ENCODE peak calls at places on chromosomes 6 and 20, in seven cellular contexts. P, V, C, Q, F, L and I are unnamed samples.

GRCh38 chr20:51029963-51030930 is 7.3 kb upstream of the KCNG1 start:
- DNase-seq in P (no peak), V (no peak), C (no peak), Q (no peak), F (no peak), L (no peak), I (no peak)

GRCh38 chr6:152635949-152636674 is 1.1 kb downstream of the SYNE1 start:
- DNase-seq in P (no peak), V (peak), C (no peak), Q (no peak), F (no peak), L (no peak), I (no peak)

GRCh38 chr20:45918779-45919535 is 7.0 kb upstream of the PLTP start:
- DNase-seq in P (no peak), V (no peak), C (no peak), Q (no peak), F (no peak), L (no peak), I (no peak)

GRCh38 chr6:14442250-14442649 is 324.7 kb downstream of the CD83 start:
- DNase-seq in P (no peak), V (no peak), C (no peak), Q (no peak), F (no peak), L (no peak), I (no peak)

GRCh38 chr6:4039348-4039747 is 39.6 kb downstream of the FAM217A start:
- DNase-seq in P (no peak), V (no peak), C (no peak), Q (no peak), F (no peak), L (no peak), I (no peak)

GRCh38 chr20:62464080-62464770 is 11.6 kb downstream of the GATA5 start:
- DNase-seq in P (no peak), V (no peak), C (no peak), Q (no peak), F (no peak), L (no peak), I (no peak)

GRCh38 chr6:45657243-45657642 is 279.5 kb upstream of the SUPT3H start:
- DNase-seq in P (no peak), V (no peak), C (no peak), Q (no peak), F (no peak), L (no peak), I (peak)

GRCh38 chr6:151068761-151069312 is 170.9 kb upstream of the AKAP12 start:
- DNase-seq in P (no peak), V (peak), C (no peak), Q (peak), F (no peak), L (no peak), I (no peak)

GRCh38 chr20:17456226-17456625 is 75.0 kb downstream of the BFSP1 start:
- DNase-seq in P (no peak), V (no peak), C (no peak), Q (no peak), F (no peak), L (no peak), I (peak)

GRCh38 chr6:151257984-151258445 is 18.2 kb downstream of the AKAP12 start:
- DNase-seq in P (no peak), V (no peak), C (no peak), Q (no peak), F (no peak), L (no peak), I (no peak)

GRCh38 chr6:170007468-170008240 is 256.2 kb downstream of the ERMARD start:
- DNase-seq in P (no peak), V (no peak), C (no peak), Q (no peak), F (no peak), L (no peak), I (no peak)

GRCh38 chr6:162705736-162706135 is 21.8 kb downstream of the PRKN start:
- DNase-seq in P (no peak), V (no peak), C (no peak), Q (no peak), F (no peak), L (no peak), I (no peak)

GRCh38 chr6:40395066-40395697 is 192.0 kb downstream of the LRFN2 start:
- DNase-seq in P (no peak), V (no peak), C (no peak), Q (no peak), F (no peak), L (no peak), I (no peak)

GRCh38 chr6:159623156-159623555 is 69.9 kb downstream of the SOD2 start:
- DNase-seq in P (no peak), V (no peak), C (no peak), Q (no peak), F (no peak), L (no peak), I (no peak)

GRCh38 chr6:11890209-11890608 is 111.6 kb upstream of the ADTRP start:
- DNase-seq in P (no peak), V (no peak), C (no peak), Q (no peak), F (no peak), L (no peak), I (no peak)

GRCh38 chr6:111800468-111800760 is 72.8 kb downstream of the FYN start:
- DNase-seq in P (no peak), V (no peak), C (no peak), Q (no peak), F (no peak), L (no peak), I (no peak)

GRCh38 chr20:53902968-53903651 is 167.3 kb downstream of the BCAS1 start:
- DNase-seq in P (no peak), V (no peak), C (no peak), Q (no peak), F (no peak), L (no peak), I (peak)

GRCh38 chr6:132495604-132496079 is 17.3 kb downstream of the STX7 start:
- DNase-seq in P (no peak), V (no peak), C (no peak), Q (no peak), F (no peak), L (no peak), I (no peak)

GRCh38 chr6:25962368-25963127 is at the start of gene TRIM38:
- DNase-seq in P (peak), V (peak), C (peak), Q (peak), F (peak), L (peak), I (peak)

GRCh38 chr6:27811383-27811782 is 100.8 kb downstream of the OR2B2 start:
- DNase-seq in P (no peak), V (peak), C (no peak), Q (no peak), F (no peak), L (no peak), I (no peak)

GRCh38 chr6:120873125-120873865 is 461.0 kb downstream of the TBC1D32 start:
- DNase-seq in P (no peak), V (no peak), C (no peak), Q (no peak), F (no peak), L (no peak), I (no peak)

GRCh38 chr6:143335865-143336264 is 114.6 kb downstream of the ADAT2 start:
- DNase-seq in P (no peak), V (no peak), C (no peak), Q (peak), F (no peak), L (no peak), I (no peak)

GRCh38 chr20:16129411-16129810 is 443.8 kb downstream of the KIF16B start:
- DNase-seq in P (no peak), V (no peak), C (no peak), Q (no peak), F (no peak), L (no peak), I (no peak)

GRCh38 chr6:118648866-118649554 is 2.4 kb downstream of the CEP85L start:
- DNase-seq in P (no peak), V (no peak), C (no peak), Q (no peak), F (no peak), L (no peak), I (no peak)

GRCh38 chr6:41940759-41941279 is 789 bp downstream of the CCND3 start:
- DNase-seq in P (no peak), V (peak), C (peak), Q (peak), F (peak), L (peak), I (no peak)

GRCh38 chr20:18983796-18984195 is 170.2 kb downstream of the SCP2D1 start:
- DNase-seq in P (no peak), V (no peak), C (no peak), Q (no peak), F (no peak), L (no peak), I (no peak)

GRCh38 chr6:63565058-63565726 is 7.1 kb upstream of the LOC128125822 start:
- DNase-seq in P (no peak), V (no peak), C (no peak), Q (peak), F (no peak), L (no peak), I (no peak)

GRCh38 chr6:6781172-6781876 is 192.8 kb downstream of the LY86 start:
- DNase-seq in P (no peak), V (peak), C (no peak), Q (peak), F (no peak), L (no peak), I (no peak)

GRCh38 chr20:62685781-62686555 is 22.7 kb upstream of the NTSR1 start:
- DNase-seq in P (no peak), V (no peak), C (no peak), Q (no peak), F (no peak), L (peak), I (no peak)

GRCh38 chr6:25991785-25992412 is 29.3 kb downstream of the TRIM38 start:
- DNase-seq in P (peak), V (no peak), C (peak), Q (peak), F (peak), L (peak), I (peak)

GRCh38 chr6:11767458-11767857 is 11.1 kb downstream of the ADTRP start:
- DNase-seq in P (no peak), V (no peak), C (no peak), Q (no peak), F (no peak), L (no peak), I (no peak)

GRCh38 chr6:35553309-35553708 is 40.6 kb upstream of the TULP1 start:
- DNase-seq in P (no peak), V (no peak), C (no peak), Q (no peak), F (no peak), L (no peak), I (no peak)

GRCh38 chr6:50791900-50792508 is 26.7 kb upstream of the TFAP2B start:
- DNase-seq in P (no peak), V (peak), C (no peak), Q (peak), F (peak), L (no peak), I (no peak)

GRCh38 chr6:132198896-132199295 is 202.4 kb downstream of the MOXD1 start:
- DNase-seq in P (no peak), V (peak), C (no peak), Q (no peak), F (no peak), L (no peak), I (no peak)